ENCODE peak calls at places on chromosomes 7 and 10, in seven cellular contexts. One of them, this sample, is unnamed.

GRCh38 chr7:51026341-51026740 is 243.6 kb upstream of the GRB10 start:
- DNase-seq in HCT116: no peak
- DNase-seq in K562: no peak
- DNase-seq in IMR-90: no peak
- DNase-seq in HepG2: no peak
- DNase-seq in GM12878: no peak
- DNase-seq in H1: no peak
- DNase-seq in this sample: no peak

GRCh38 chr7:114663502-114663901 is 248.9 kb downstream of the FOXP2 start:
- DNase-seq in HCT116: peak; percentile 46
- DNase-seq in K562: no peak
- DNase-seq in IMR-90: peak; percentile 34
- DNase-seq in HepG2: peak; percentile 3
- DNase-seq in GM12878: peak; percentile 15
- DNase-seq in H1: no peak
- DNase-seq in this sample: peak; percentile 51

GRCh38 chr7:2451171-2452073 is 24.8 kb downstream of the GRIFIN start:
- DNase-seq in HCT116: peak; percentile 61
- DNase-seq in K562: peak; percentile 82
- DNase-seq in IMR-90: peak; percentile 50
- DNase-seq in HepG2: peak; percentile 70
- DNase-seq in GM12878: no peak
- DNase-seq in H1: peak; percentile 59
- DNase-seq in this sample: peak; percentile 94

GRCh38 chr10:35339946-35340345 is 3.6 kb downstream of the CCNY start:
- DNase-seq in HCT116: no peak
- DNase-seq in K562: no peak
- DNase-seq in IMR-90: peak; percentile 39
- DNase-seq in HepG2: no peak
- DNase-seq in GM12878: peak; percentile 65
- DNase-seq in H1: no peak
- DNase-seq in this sample: no peak

GRCh38 chr10:42697926-42698325 is 59.6 kb upstream of the ZNF33B start:
- DNase-seq in HCT116: no peak
- DNase-seq in K562: no peak
- DNase-seq in IMR-90: no peak
- DNase-seq in HepG2: no peak
- DNase-seq in GM12878: no peak
- DNase-seq in H1: no peak
- DNase-seq in this sample: no peak

GRCh38 chr10:124498071-124498470 is 36.4 kb downstream of the LHPP start:
- DNase-seq in HCT116: no peak
- DNase-seq in K562: no peak
- DNase-seq in IMR-90: no peak
- DNase-seq in HepG2: no peak
- DNase-seq in GM12878: no peak
- DNase-seq in H1: no peak
- DNase-seq in this sample: no peak

GRCh38 chr7:74203157-74203556 is 6.6 kb upstream of the LAT2 start:
- DNase-seq in HCT116: no peak
- DNase-seq in K562: peak; percentile 51
- DNase-seq in IMR-90: peak; percentile 57
- DNase-seq in HepG2: peak; percentile 32
- DNase-seq in GM12878: no peak
- DNase-seq in H1: no peak
- DNase-seq in this sample: peak; percentile 46

GRCh38 chr10:15152556-15152955 is 15.9 kb downstream of the NMT2 start:
- DNase-seq in HCT116: no peak
- DNase-seq in K562: no peak
- DNase-seq in IMR-90: no peak
- DNase-seq in HepG2: no peak
- DNase-seq in GM12878: no peak
- DNase-seq in H1: no peak
- DNase-seq in this sample: no peak

GRCh38 chr10:5615263-5615820 is 51.1 kb downstream of the ASB13 start:
- DNase-seq in HCT116: no peak
- DNase-seq in K562: no peak
- DNase-seq in IMR-90: no peak
- DNase-seq in HepG2: peak; percentile 45
- DNase-seq in GM12878: no peak
- DNase-seq in H1: no peak
- DNase-seq in this sample: no peak

GRCh38 chr10:1968257-1969025 is 231.1 kb upstream of the ADARB2 start:
- DNase-seq in HCT116: no peak
- DNase-seq in K562: no peak
- DNase-seq in IMR-90: no peak
- DNase-seq in HepG2: no peak
- DNase-seq in GM12878: no peak
- DNase-seq in H1: no peak
- DNase-seq in this sample: no peak
- TF ChIP-seq CEBPB in HCT116: no peak
- TF ChIP-seq CEBPB in K562: no peak
- TF ChIP-seq CEBPB in IMR-90: no peak
- TF ChIP-seq CEBPB in HepG2: no peak
- TF ChIP-seq CEBPB in GM12878: no peak
- TF ChIP-seq CEBPB in H1: no peak
- TF ChIP-seq CEBPB in this sample: no peak

GRCh38 chr10:113326160-113327111 is 226.4 kb upstream of the HABP2 start:
- DNase-seq in HCT116: peak; percentile 88
- DNase-seq in K562: peak; percentile 63
- DNase-seq in IMR-90: peak; percentile 81
- DNase-seq in HepG2: peak; percentile 29
- DNase-seq in GM12878: peak; percentile 42
- DNase-seq in H1: peak; percentile 10
- DNase-seq in this sample: peak; percentile 86
- TF ChIP-seq CEBPB in HCT116: peak; percentile 72
- TF ChIP-seq CEBPB in K562: no peak
- TF ChIP-seq CEBPB in IMR-90: no peak
- TF ChIP-seq CEBPB in HepG2: no peak
- TF ChIP-seq CEBPB in GM12878: no peak
- TF ChIP-seq CEBPB in H1: no peak
- TF ChIP-seq CEBPB in this sample: no peak

DNA sequence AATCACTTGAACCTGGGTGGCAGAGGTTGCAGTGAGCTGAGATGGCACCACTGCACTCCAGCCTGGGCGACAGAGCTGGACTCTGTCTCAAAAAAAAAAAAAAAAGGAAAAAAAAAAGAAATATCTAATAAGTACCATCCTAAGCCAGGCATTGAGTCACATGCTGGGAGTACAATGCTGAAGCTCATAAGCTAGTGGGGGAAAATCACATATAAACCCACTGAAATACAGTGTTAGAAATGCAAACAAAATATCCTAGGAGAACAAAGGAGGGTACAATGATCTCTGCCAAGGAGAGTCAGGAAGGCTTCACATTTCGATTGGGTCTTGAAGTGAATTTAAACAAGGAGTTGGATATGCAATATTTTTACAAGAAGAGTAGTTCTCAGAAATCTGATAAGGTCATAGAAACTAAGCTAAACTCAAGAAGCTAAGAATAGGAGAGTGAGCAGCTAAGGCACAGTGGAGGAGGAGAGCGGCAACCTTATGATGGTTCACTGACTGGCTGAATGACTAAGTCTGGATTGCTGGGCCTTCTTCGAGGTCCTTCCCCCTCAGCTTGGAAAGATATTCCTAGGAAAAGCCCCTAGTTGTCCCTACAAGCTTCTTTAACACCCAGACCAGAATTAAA is 115.5 kb downstream of the PHTF2 start:
- DNase-seq in HCT116: no peak
- DNase-seq in K562: peak; percentile 57
- DNase-seq in IMR-90: peak; percentile 66
- DNase-seq in HepG2: no peak
- DNase-seq in GM12878: no peak
- DNase-seq in H1: no peak
- DNase-seq in this sample: no peak
- TF ChIP-seq CEBPB in HCT116: no peak
- TF ChIP-seq CEBPB in K562: no peak
- TF ChIP-seq CEBPB in IMR-90: no peak
- TF ChIP-seq CEBPB in HepG2: no peak
- TF ChIP-seq CEBPB in GM12878: no peak
- TF ChIP-seq CEBPB in H1: no peak
- TF ChIP-seq CEBPB in this sample: no peak

GRCh38 chr10:93261961-93262610 is 188.4 kb downstream of the CYP26A1 start:
- DNase-seq in HCT116: no peak
- DNase-seq in K562: no peak
- DNase-seq in IMR-90: peak; percentile 58
- DNase-seq in HepG2: no peak
- DNase-seq in GM12878: no peak
- DNase-seq in H1: no peak
- DNase-seq in this sample: no peak
- TF ChIP-seq CEBPB in HCT116: no peak
- TF ChIP-seq CEBPB in K562: no peak
- TF ChIP-seq CEBPB in IMR-90: no peak
- TF ChIP-seq CEBPB in HepG2: no peak
- TF ChIP-seq CEBPB in GM12878: no peak
- TF ChIP-seq CEBPB in H1: no peak
- TF ChIP-seq CEBPB in this sample: no peak

GRCh38 chr7:31145339-31145738 is 93.2 kb downstream of the ADCYAP1R1 start:
- DNase-seq in HCT116: no peak
- DNase-seq in K562: no peak
- DNase-seq in IMR-90: no peak
- DNase-seq in HepG2: no peak
- DNase-seq in GM12878: no peak
- DNase-seq in H1: no peak
- DNase-seq in this sample: no peak
- TF ChIP-seq CEBPB in HCT116: no peak
- TF ChIP-seq CEBPB in K562: no peak
- TF ChIP-seq CEBPB in IMR-90: no peak
- TF ChIP-seq CEBPB in HepG2: no peak
- TF ChIP-seq CEBPB in GM12878: no peak
- TF ChIP-seq CEBPB in H1: no peak
- TF ChIP-seq CEBPB in this sample: no peak

GRCh38 chr10:78457804-78458483 is 424.3 kb downstream of the RPS24 start:
- DNase-seq in HCT116: no peak
- DNase-seq in K562: no peak
- DNase-seq in IMR-90: peak; percentile 90
- DNase-seq in HepG2: peak; percentile 49
- DNase-seq in GM12878: no peak
- DNase-seq in H1: no peak
- DNase-seq in this sample: peak; percentile 44
- TF ChIP-seq CEBPB in HCT116: no peak
- TF ChIP-seq CEBPB in K562: no peak
- TF ChIP-seq CEBPB in IMR-90: peak; percentile 8
- TF ChIP-seq CEBPB in HepG2: no peak
- TF ChIP-seq CEBPB in GM12878: no peak
- TF ChIP-seq CEBPB in H1: no peak
- TF ChIP-seq CEBPB in this sample: peak; percentile 32

DNA sequence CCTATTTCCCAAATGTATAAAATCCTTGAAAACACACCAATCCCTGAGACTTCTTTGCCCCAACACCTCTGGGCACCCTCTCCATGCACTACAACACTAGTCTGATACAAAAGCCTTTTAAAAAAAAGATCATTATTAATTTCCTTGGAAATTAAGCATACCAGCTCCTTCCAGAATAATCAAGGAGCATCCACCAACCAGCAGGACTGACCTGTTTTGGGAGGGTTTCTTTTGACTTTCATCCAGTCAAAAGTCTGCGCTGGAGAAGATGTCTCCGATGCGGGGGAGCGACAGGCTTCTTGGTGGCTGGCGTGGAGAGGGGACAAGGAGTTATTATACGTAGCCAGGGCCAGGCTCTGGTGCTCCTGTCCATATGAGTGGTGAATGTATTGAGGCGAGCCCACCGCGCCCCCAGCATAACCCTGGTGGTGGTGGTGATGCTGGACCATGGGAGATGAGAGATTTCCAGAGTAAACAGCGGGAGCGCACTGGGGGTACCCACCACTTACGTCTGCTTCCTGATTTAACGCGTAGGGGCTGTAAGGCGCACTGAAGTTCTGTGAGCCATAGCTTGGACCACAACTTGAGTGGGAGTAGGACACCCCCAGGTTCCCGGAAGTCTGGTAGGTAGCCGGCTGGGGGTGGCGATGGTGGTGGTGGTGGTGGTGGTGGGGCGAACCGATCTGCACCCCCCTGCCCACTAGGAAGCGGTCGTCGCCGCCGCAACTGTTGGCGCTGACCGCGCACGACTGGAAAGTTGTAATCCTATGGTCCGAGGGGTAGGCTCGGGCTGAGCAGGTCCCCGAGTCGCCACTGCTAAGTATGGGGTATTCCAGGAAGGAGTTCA is 527 bp downstream of the HOXA1 start:
- DNase-seq in HCT116: no peak
- DNase-seq in K562: no peak
- DNase-seq in IMR-90: peak; percentile 16
- DNase-seq in HepG2: no peak
- DNase-seq in GM12878: no peak
- DNase-seq in H1: no peak
- DNase-seq in this sample: no peak
- TF ChIP-seq CEBPB in HCT116: no peak
- TF ChIP-seq CEBPB in K562: no peak
- TF ChIP-seq CEBPB in IMR-90: no peak
- TF ChIP-seq CEBPB in HepG2: no peak
- TF ChIP-seq CEBPB in GM12878: no peak
- TF ChIP-seq CEBPB in H1: no peak
- TF ChIP-seq CEBPB in this sample: no peak

DNA sequence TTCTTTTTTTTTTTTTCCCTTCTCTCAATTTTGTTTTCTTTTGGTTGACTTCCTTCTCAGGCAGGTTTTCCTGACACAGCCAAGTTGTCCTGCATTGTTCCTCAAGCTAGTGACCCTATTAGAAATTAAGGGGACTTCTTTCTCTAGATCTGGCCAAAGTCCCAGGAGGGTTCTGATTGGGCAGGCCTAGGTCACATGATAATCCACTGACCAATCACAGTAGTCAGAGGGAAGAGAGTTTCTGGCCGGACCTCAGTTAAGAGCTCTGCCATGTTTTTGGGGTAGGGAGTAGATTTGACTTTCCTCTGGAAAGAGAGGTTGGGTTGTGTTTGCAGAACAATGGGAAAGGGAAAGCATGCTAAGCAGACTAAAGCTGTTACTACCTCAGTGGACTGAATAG is 16.2 kb downstream of the VWA2 start:
- DNase-seq in HCT116: no peak
- DNase-seq in K562: peak; percentile 20
- DNase-seq in IMR-90: no peak
- DNase-seq in HepG2: no peak
- DNase-seq in GM12878: no peak
- DNase-seq in H1: no peak
- DNase-seq in this sample: no peak
- TF ChIP-seq CEBPB in HCT116: no peak
- TF ChIP-seq CEBPB in K562: no peak
- TF ChIP-seq CEBPB in IMR-90: no peak
- TF ChIP-seq CEBPB in HepG2: no peak
- TF ChIP-seq CEBPB in GM12878: no peak
- TF ChIP-seq CEBPB in H1: no peak
- TF ChIP-seq CEBPB in this sample: no peak

DNA sequence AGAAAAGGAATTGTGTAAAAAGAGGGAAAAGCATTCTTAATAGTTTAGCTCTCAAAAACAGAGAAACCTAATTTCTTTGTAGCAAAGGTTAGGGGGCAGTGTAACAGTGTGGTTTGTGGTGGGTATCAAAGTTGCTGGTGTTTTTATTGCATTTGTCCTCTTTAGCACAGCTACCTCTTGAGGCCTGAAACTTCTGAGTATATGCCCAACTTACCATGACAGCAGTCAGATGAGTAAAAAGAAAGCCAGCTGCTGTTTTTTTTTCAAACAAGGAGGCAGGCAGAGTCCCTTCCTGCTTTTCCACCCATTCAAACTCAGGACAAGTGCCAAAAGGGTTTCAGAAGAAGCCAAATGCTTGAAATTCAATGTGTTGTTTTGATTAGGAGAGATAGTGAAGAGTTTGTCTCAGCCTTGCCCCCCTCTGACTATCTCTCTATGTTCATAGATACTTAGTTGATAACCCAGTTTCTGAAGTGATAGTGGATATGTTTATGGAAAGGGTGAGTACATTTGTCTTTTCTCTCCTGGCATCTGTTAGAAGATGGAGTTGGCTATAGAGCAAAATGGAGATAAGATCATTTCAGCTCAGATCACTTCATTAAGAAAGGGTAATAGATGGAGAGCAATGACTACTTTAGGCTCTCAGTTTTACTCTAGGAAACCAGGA is 23.1 kb downstream of the GBF1 start:
- DNase-seq in HCT116: no peak
- DNase-seq in K562: no peak
- DNase-seq in IMR-90: peak; percentile 59
- DNase-seq in HepG2: no peak
- DNase-seq in GM12878: no peak
- DNase-seq in H1: no peak
- DNase-seq in this sample: no peak
- TF ChIP-seq CEBPB in HCT116: no peak
- TF ChIP-seq CEBPB in K562: no peak
- TF ChIP-seq CEBPB in IMR-90: no peak
- TF ChIP-seq CEBPB in HepG2: no peak
- TF ChIP-seq CEBPB in GM12878: no peak
- TF ChIP-seq CEBPB in H1: no peak
- TF ChIP-seq CEBPB in this sample: no peak